ENCODE peak calls at places on chromosomes 5 and 9, in seven cellular contexts. E is CD4-positive, alpha-beta memory T cell; H is ovary; U is mesenchymal stem cell; R is K562; V is IMR-90; Y is A549. S is an unnamed sample. For H3K4me1, the result is how much of the 10 kb centered on the place peaks cover.

GRCh38 chr9:87464110-87464991 is 33.3 kb upstream of the DAPK1 start:
- DNase-seq in Y (no peak), R (no peak), V (no peak), H (no peak), E (no peak), U (no peak), S (no peak)

GRCh38 chr5:150067405-150067960 is 18.9 kb downstream of the CSF1R start:
- DNase-seq in E (no peak), V (no peak), H (no peak), U (no peak), R (no peak), Y (no peak), S (no peak)

GRCh38 chr5:110909415-110909814 is 162.1 kb upstream of the TSLP start:
- DNase-seq in U (no peak), R (no peak), V (no peak), E (no peak), H (no peak), Y (no peak), S (no peak)

GRCh38 chr5:77431286-77431685 is 60.8 kb downstream of the WDR41 start:
- DNase-seq in H (no peak), U (no peak), Y (no peak), V (peak), E (no peak), R (no peak), S (no peak)

GRCh38 chr5:110085826-110086225 is 396.1 kb downstream of the MAN2A1 start:
- DNase-seq in H (no peak), V (no peak), E (no peak), U (no peak), Y (no peak), R (no peak), S (no peak)

GRCh38 chr5:21680196-21680595 is 1172.9 kb downstream of the CDH12 start:
- DNase-seq in R (no peak), E (no peak), V (peak), H (no peak), U (peak), Y (peak), S (no peak)

GRCh38 chr5:1855075-1855474 is 27.6 kb downstream of the IRX4 start:
- DNase-seq in R (no peak), Y (no peak), E (no peak), V (no peak), H (no peak), U (no peak), S (no peak)

GRCh38 chr5:21776466-21776865 is 1076.7 kb downstream of the CDH12 start:
- DNase-seq in V (no peak), H (no peak), E (no peak), R (no peak), Y (no peak), U (no peak), S (no peak)

GRCh38 chr9:76704601-76705204 is 59.5 kb upstream of the PCA3 start:
- DNase-seq in U (peak), Y (peak), V (peak), R (peak), H (no peak), E (peak), S (no peak)

GRCh38 chr5:15285901-15286583 is 213.9 kb upstream of the FBXL7 start:
- DNase-seq in H (peak), Y (no peak), U (peak), V (peak), E (no peak), R (no peak), S (no peak)
- H3K4me1 ChIP-seq in H (under half), Y (under half), U (under half), V (under half), E (under half), R (under half), S (under half)

DNA sequence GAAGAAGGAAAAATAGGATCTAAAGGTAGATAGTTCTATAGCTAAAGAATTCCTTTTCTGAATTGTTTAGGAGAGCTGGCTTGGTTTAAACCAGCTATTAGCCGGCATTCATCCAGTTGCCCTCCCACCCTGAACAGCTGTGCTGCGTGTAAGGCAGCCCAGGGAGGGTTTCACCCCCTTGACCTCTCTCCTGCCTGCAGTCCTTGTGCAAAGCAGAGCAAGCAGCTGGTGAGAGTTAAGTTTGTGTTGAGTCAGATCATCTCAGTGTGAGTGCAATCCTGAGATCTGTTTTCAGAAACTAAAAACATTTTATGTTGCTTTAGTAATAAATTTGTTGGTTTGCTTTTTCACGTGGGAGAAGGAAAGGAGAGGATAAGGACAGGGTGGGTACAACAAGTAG is 13.0 kb downstream of the SLC25A25 start:
- DNase-seq in H (peak), U (peak), E (no peak), R (peak), Y (no peak), V (peak), S (no peak)
- H3K27ac ChIP-seq in H (peak), U (peak), E (no peak), R (peak), Y (peak), V (peak), S (peak)

DNA sequence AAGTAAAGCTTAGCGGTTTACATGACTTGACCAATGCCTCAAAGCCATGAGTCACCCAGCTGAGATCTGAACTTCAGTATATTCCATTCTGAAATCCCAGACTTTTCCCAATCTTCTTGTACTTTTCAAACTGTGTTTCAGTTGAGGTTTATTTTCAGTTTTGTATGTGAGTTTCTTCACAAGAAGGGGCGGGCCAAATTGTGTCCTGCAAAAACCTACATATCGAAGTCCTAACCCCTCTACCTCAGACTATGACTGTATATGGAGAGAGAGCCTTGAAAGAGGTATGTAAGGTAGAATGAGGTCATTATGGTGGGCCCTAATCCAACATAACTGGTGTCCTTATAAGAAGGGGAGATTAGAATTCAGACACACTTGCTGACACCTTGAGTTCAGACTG is 665 bp upstream of the TLR4 start:
- DNase-seq in R (no peak), U (peak), E (no peak), V (no peak), H (no peak), Y (no peak), S (no peak)
- H3K4me3 ChIP-seq in R (no peak), U (no peak), E (no peak), V (no peak), H (peak), Y (no peak), S (peak)

GRCh38 chr5:32413466-32414263 is 30.9 kb downstream of the ZFR start:
- DNase-seq in U (no peak), Y (no peak), V (no peak), R (no peak), E (no peak), H (no peak), S (no peak)
- H3K4me1 ChIP-seq in U (under half), Y (under half), V (under half), R (under half), E (under half), H (under half), S (under half)

DNA sequence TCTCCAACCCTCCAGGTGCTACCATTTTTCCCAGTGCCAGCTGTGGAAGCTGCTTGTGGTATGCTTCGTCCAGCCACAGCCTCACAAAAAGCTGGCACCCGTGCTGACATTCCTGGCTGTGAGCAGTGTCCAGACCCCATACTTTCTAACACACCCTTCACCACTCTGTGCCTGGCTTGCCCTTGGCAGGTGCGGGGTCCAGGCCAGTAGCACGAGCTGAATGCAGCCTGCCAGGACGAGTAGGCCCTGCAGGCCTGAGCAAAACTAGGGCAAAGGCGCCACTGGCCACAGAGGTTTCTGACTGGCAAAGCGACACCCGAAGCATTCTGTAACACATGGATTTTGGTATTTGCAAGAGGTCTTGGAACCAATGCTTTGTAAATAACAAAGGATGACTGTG is 26.0 kb upstream of the GHR start:
- DNase-seq in V (no peak), R (no peak), E (no peak), Y (no peak), U (no peak), H (no peak), S (no peak)
- H3K27ac ChIP-seq in V (no peak), R (no peak), E (no peak), Y (no peak), U (no peak), H (no peak), S (no peak)